ENCODE peak calls at places on chromosomes 1 and 21, in four cellular contexts. Z, D, B and F are unnamed samples.

GRCh38 chr1:181095763-181096184 is 7.3 kb downstream of the IER5 start:
- DNase-seq in Z (no peak), D (no peak), B (no peak), F (no peak)

GRCh38 chr1:220431840-220432239 is 96.1 kb upstream of the MARK1 start:
- DNase-seq in Z (no peak), D (no peak), B (peak), F (no peak)

GRCh38 chr1:241844593-241844992 is 3.4 kb upstream of the EXO1 start:
- DNase-seq in Z (no peak), D (no peak), B (no peak), F (no peak)

GRCh38 chr21:35491920-35492678 is 443.0 kb upstream of the RUNX1 start:
- DNase-seq in Z (no peak), D (no peak), B (no peak), F (no peak)

GRCh38 chr1:63674865-63675815 is 81.9 kb downstream of the PGM1 start:
- DNase-seq in Z (no peak), D (no peak), B (no peak), F (no peak)

GRCh38 chr1:43881415-43881814 is 52.2 kb upstream of the ARTN start:
- DNase-seq in Z (no peak), D (no peak), B (no peak), F (peak)

GRCh38 chr21:38990424-38990794 is 184.7 kb downstream of the ETS2 start:
- DNase-seq in Z (no peak), D (no peak), B (no peak), F (no peak)

GRCh38 chr1:27135920-27136551 is 18.9 kb downstream of the SLC9A1 start:
- DNase-seq in Z (peak), D (peak), B (peak), F (no peak)

GRCh38 chr21:36603221-36603620 is 95.7 kb upstream of the SIM2 start:
- DNase-seq in Z (no peak), D (peak), B (peak), F (no peak)

GRCh38 chr1:68528243-68528642 is 31.4 kb upstream of the DEPDC1 start:
- DNase-seq in Z (no peak), D (no peak), B (no peak), F (no peak)

GRCh38 chr1:3925762-3926161 is 25.7 kb upstream of the C1orf174 start:
- DNase-seq in Z (no peak), D (no peak), B (no peak), F (no peak)